ENCODE peak calls at places on chromosomes 7 and 10, in seven cellular contexts. One of them, this sample, is unnamed.

GRCh38 chr10:129800-130199 is 5.5 kb upstream of the ZMYND11 start:
- DNase-seq in NCI-H2171: no peak
- DNase-seq in stimulated activated CD4-positive, alpha-beta T cell treated with anti-CD3 and anti-CD28 coated beads, Interleukin-1b, Interleukin-23, amount 100 ng/mL, for 1 hour: no peak
- DNase-seq in ovary: no peak
- DNase-seq in activated CD8-positive, alpha-beta memory T cell treated with anti-CD3 and anti-CD28 coated beads for 48 hours: no peak
- DNase-seq in fibroblast of pulmonary artery: no peak
- DNase-seq in EL: no peak
- DNase-seq in this sample: no peak

GRCh38 chr10:126017961-126018560 is 121.7 kb downstream of the FANK1 start:
- DNase-seq in NCI-H2171: no peak
- DNase-seq in stimulated activated CD4-positive, alpha-beta T cell treated with anti-CD3 and anti-CD28 coated beads, Interleukin-1b, Interleukin-23, amount 100 ng/mL, for 1 hour: no peak
- DNase-seq in ovary: no peak
- DNase-seq in activated CD8-positive, alpha-beta memory T cell treated with anti-CD3 and anti-CD28 coated beads for 48 hours: no peak
- DNase-seq in fibroblast of pulmonary artery: peak; percentile 74
- DNase-seq in EL: peak; percentile 60
- DNase-seq in this sample: no peak

GRCh38 chr10:69634759-69635425 is 4.8 kb downstream of the FAM241B start:
- DNase-seq in NCI-H2171: no peak
- DNase-seq in stimulated activated CD4-positive, alpha-beta T cell treated with anti-CD3 and anti-CD28 coated beads, Interleukin-1b, Interleukin-23, amount 100 ng/mL, for 1 hour: no peak
- DNase-seq in ovary: no peak
- DNase-seq in activated CD8-positive, alpha-beta memory T cell treated with anti-CD3 and anti-CD28 coated beads for 48 hours: no peak
- DNase-seq in fibroblast of pulmonary artery: no peak
- DNase-seq in EL: no peak
- DNase-seq in this sample: no peak

GRCh38 chr7:64887756-64888508 is 15.1 kb upstream of the ZNF273 start:
- DNase-seq in NCI-H2171: no peak
- DNase-seq in stimulated activated CD4-positive, alpha-beta T cell treated with anti-CD3 and anti-CD28 coated beads, Interleukin-1b, Interleukin-23, amount 100 ng/mL, for 1 hour: no peak
- DNase-seq in ovary: no peak
- DNase-seq in activated CD8-positive, alpha-beta memory T cell treated with anti-CD3 and anti-CD28 coated beads for 48 hours: no peak
- DNase-seq in fibroblast of pulmonary artery: no peak
- DNase-seq in EL: no peak
- DNase-seq in this sample: no peak

GRCh38 chr10:5888352-5888751 is 1.3 kb downstream of the ANKRD16 start:
- DNase-seq in NCI-H2171: no peak
- DNase-seq in stimulated activated CD4-positive, alpha-beta T cell treated with anti-CD3 and anti-CD28 coated beads, Interleukin-1b, Interleukin-23, amount 100 ng/mL, for 1 hour: no peak
- DNase-seq in ovary: no peak
- DNase-seq in activated CD8-positive, alpha-beta memory T cell treated with anti-CD3 and anti-CD28 coated beads for 48 hours: no peak
- DNase-seq in fibroblast of pulmonary artery: peak; percentile 53
- DNase-seq in EL: peak; percentile 27
- DNase-seq in this sample: no peak

GRCh38 chr7:6385110-6385792 is 62.5 kb downstream of the DAGLB start:
- DNase-seq in NCI-H2171: no peak
- DNase-seq in stimulated activated CD4-positive, alpha-beta T cell treated with anti-CD3 and anti-CD28 coated beads, Interleukin-1b, Interleukin-23, amount 100 ng/mL, for 1 hour: no peak
- DNase-seq in ovary: no peak
- DNase-seq in activated CD8-positive, alpha-beta memory T cell treated with anti-CD3 and anti-CD28 coated beads for 48 hours: no peak
- DNase-seq in fibroblast of pulmonary artery: peak; percentile 94
- DNase-seq in EL: peak; percentile 95
- DNase-seq in this sample: no peak

GRCh38 chr7:375491-375821 is 85.5 kb downstream of the FOXL3 start:
- DNase-seq in NCI-H2171: no peak
- DNase-seq in stimulated activated CD4-positive, alpha-beta T cell treated with anti-CD3 and anti-CD28 coated beads, Interleukin-1b, Interleukin-23, amount 100 ng/mL, for 1 hour: no peak
- DNase-seq in ovary: no peak
- DNase-seq in activated CD8-positive, alpha-beta memory T cell treated with anti-CD3 and anti-CD28 coated beads for 48 hours: no peak
- DNase-seq in fibroblast of pulmonary artery: no peak
- DNase-seq in EL: no peak
- DNase-seq in this sample: peak; percentile 9

GRCh38 chr7:129434846-129435318 is 650 bp downstream of the STRIP2 start:
- DNase-seq in NCI-H2171: no peak
- DNase-seq in stimulated activated CD4-positive, alpha-beta T cell treated with anti-CD3 and anti-CD28 coated beads, Interleukin-1b, Interleukin-23, amount 100 ng/mL, for 1 hour: no peak
- DNase-seq in ovary: peak; percentile 13
- DNase-seq in activated CD8-positive, alpha-beta memory T cell treated with anti-CD3 and anti-CD28 coated beads for 48 hours: peak; percentile 0
- DNase-seq in fibroblast of pulmonary artery: peak; percentile 26
- DNase-seq in EL: peak; percentile 29
- DNase-seq in this sample: peak; percentile 58

GRCh38 chr10:96830511-96831199 is 1.4 kb upstream of the LCOR start:
- DNase-seq in NCI-H2171: peak; percentile 11
- DNase-seq in stimulated activated CD4-positive, alpha-beta T cell treated with anti-CD3 and anti-CD28 coated beads, Interleukin-1b, Interleukin-23, amount 100 ng/mL, for 1 hour: peak; percentile 54
- DNase-seq in ovary: peak; percentile 26
- DNase-seq in activated CD8-positive, alpha-beta memory T cell treated with anti-CD3 and anti-CD28 coated beads for 48 hours: peak; percentile 40
- DNase-seq in fibroblast of pulmonary artery: peak; percentile 84
- DNase-seq in EL: peak; percentile 71
- DNase-seq in this sample: peak; percentile 47

GRCh38 chr7:123643495-123644428 is 11.9 kb upstream of the LMOD2 start:
- DNase-seq in NCI-H2171: peak; percentile 44
- DNase-seq in stimulated activated CD4-positive, alpha-beta T cell treated with anti-CD3 and anti-CD28 coated beads, Interleukin-1b, Interleukin-23, amount 100 ng/mL, for 1 hour: no peak
- DNase-seq in ovary: peak; percentile 16
- DNase-seq in activated CD8-positive, alpha-beta memory T cell treated with anti-CD3 and anti-CD28 coated beads for 48 hours: no peak
- DNase-seq in fibroblast of pulmonary artery: peak; percentile 85
- DNase-seq in EL: peak; percentile 68
- DNase-seq in this sample: peak; percentile 6

GRCh38 chr7:48109848-48110663 is 21.0 kb downstream of the UPP1 start:
- DNase-seq in NCI-H2171: peak; percentile 33
- DNase-seq in stimulated activated CD4-positive, alpha-beta T cell treated with anti-CD3 and anti-CD28 coated beads, Interleukin-1b, Interleukin-23, amount 100 ng/mL, for 1 hour: peak; percentile 90
- DNase-seq in ovary: peak; percentile 46
- DNase-seq in activated CD8-positive, alpha-beta memory T cell treated with anti-CD3 and anti-CD28 coated beads for 48 hours: peak; percentile 51
- DNase-seq in fibroblast of pulmonary artery: peak; percentile 49
- DNase-seq in EL: peak; percentile 51
- DNase-seq in this sample: peak; percentile 67

GRCh38 chr7:73799282-73800141 is 29.4 kb upstream of the CLDN3 start:
- DNase-seq in NCI-H2171: no peak
- DNase-seq in stimulated activated CD4-positive, alpha-beta T cell treated with anti-CD3 and anti-CD28 coated beads, Interleukin-1b, Interleukin-23, amount 100 ng/mL, for 1 hour: no peak
- DNase-seq in ovary: no peak
- DNase-seq in activated CD8-positive, alpha-beta memory T cell treated with anti-CD3 and anti-CD28 coated beads for 48 hours: no peak
- DNase-seq in fibroblast of pulmonary artery: no peak
- DNase-seq in EL: no peak
- DNase-seq in this sample: no peak

GRCh38 chr10:81564143-81564542 is 310.9 kb upstream of the NRG3 start:
- DNase-seq in NCI-H2171: no peak
- DNase-seq in stimulated activated CD4-positive, alpha-beta T cell treated with anti-CD3 and anti-CD28 coated beads, Interleukin-1b, Interleukin-23, amount 100 ng/mL, for 1 hour: no peak
- DNase-seq in ovary: no peak
- DNase-seq in activated CD8-positive, alpha-beta memory T cell treated with anti-CD3 and anti-CD28 coated beads for 48 hours: no peak
- DNase-seq in fibroblast of pulmonary artery: no peak
- DNase-seq in EL: no peak
- DNase-seq in this sample: no peak